ENCODE peak calls at places on chromosomes 16 and 17, in four cellular contexts. I is NCI-H345, G is EH, A is HEK293T. O is an unnamed sample.

GRCh38 chr17:13194887-13195286 is 177.1 kb upstream of the ELAC2 start:
- DNase-seq in I (no peak), G (no peak), A (no peak), O (no peak)

GRCh38 chr17:76706817-76707216 is 3.9 kb downstream of the MXRA7 start:
- DNase-seq in I (no peak), A (no peak), G (no peak), O (no peak)

GRCh38 chr17:81097134-81097942 is 62.4 kb downstream of the BAIAP2 start:
- DNase-seq in I (no peak), A (peak), G (peak), O (peak)

GRCh38 chr17:19812407-19812806 is 55.3 kb downstream of the ULK2 start:
- DNase-seq in I (no peak), G (peak), A (peak), O (no peak)

GRCh38 chr16:49487746-49488145 is 114.1 kb downstream of the C16orf78 start:
- DNase-seq in G (no peak), I (no peak), A (no peak), O (no peak)

GRCh38 chr17:78313735-78314648 is 45.9 kb downstream of the SOCS3 start:
- DNase-seq in A (peak), I (peak), G (peak), O (peak)

GRCh38 chr16:20918486-20919239 is 18.1 kb downstream of the LYRM1 start:
- DNase-seq in G (peak), I (no peak), A (no peak), O (no peak)

GRCh38 chr17:5615476-5615875 is 31.2 kb upstream of the NLRP1 start:
- DNase-seq in I (no peak), G (no peak), A (no peak), O (no peak)

GRCh38 chr16:48511071-48511540 is 98.9 kb downstream of the N4BP1 start:
- DNase-seq in I (no peak), G (peak), A (no peak), O (no peak)

GRCh38 chr17:59521465-59522126 is 43.8 kb upstream of the DHX40 start:
- DNase-seq in I (peak), G (peak), A (peak), O (peak)

GRCh38 chr17:42230225-42230624 is 35.9 kb upstream of the GHDC start:
- DNase-seq in A (no peak), G (no peak), I (no peak), O (no peak)

GRCh38 chr17:10119203-10120112 is 78.9 kb downstream of the GAS7 start:
- DNase-seq in I (no peak), A (no peak), G (no peak), O (no peak)

GRCh38 chr16:15846510-15846909 is 10.3 kb downstream of the MYH11 start:
- DNase-seq in I (no peak), A (no peak), G (no peak), O (no peak)

O was measured in stimulated activated effector memory CD8-positive, alpha-beta T cell treated with anti-CD3 and anti-CD28 coated beads, Interleukin-12 subunit alpha, Interleukin-12 subunit beta, amount 100 ng/mL, for 72 hours.